ENCODE peak calls at places on chromosomes 1 and 21, in six cellular contexts. One of them, this sample, is unnamed.

GRCh38 chr1:160221089-160221488 is 15.9 kb downstream of the PEA15 start:
- DNase-seq in aorta: no peak
- DNase-seq in WERI-Rb-1: no peak
- DNase-seq in HTR-8/SVneo: no peak
- DNase-seq in activated naive CD8-positive, alpha-beta T cell treated with anti-CD3 and anti-CD28 coated beads, Interleukin-2, amount 50 U/mL, for 24 hours: no peak
- DNase-seq in ascending aorta: no peak
- DNase-seq in this sample: no peak

GRCh38 chr1:65114312-65114711 is 33.7 kb upstream of the AK4 start:
- DNase-seq in aorta: no peak
- DNase-seq in HTR-8/SVneo: no peak
- DNase-seq in WERI-Rb-1: no peak
- DNase-seq in ascending aorta: no peak
- DNase-seq in activated naive CD8-positive, alpha-beta T cell treated with anti-CD3 and anti-CD28 coated beads, Interleukin-2, amount 50 U/mL, for 24 hours: no peak
- DNase-seq in this sample: peak

GRCh38 chr1:222529181-222529580 is 18.7 kb downstream of the HHIPL2 start:
- DNase-seq in HTR-8/SVneo: no peak
- DNase-seq in activated naive CD8-positive, alpha-beta T cell treated with anti-CD3 and anti-CD28 coated beads, Interleukin-2, amount 50 U/mL, for 24 hours: no peak
- DNase-seq in WERI-Rb-1: no peak
- DNase-seq in ascending aorta: no peak
- DNase-seq in aorta: no peak
- DNase-seq in this sample: no peak

GRCh38 chr1:167121375-167122120 is 27.7 kb downstream of the STYXL2 start:
- DNase-seq in aorta: peak
- DNase-seq in activated naive CD8-positive, alpha-beta T cell treated with anti-CD3 and anti-CD28 coated beads, Interleukin-2, amount 50 U/mL, for 24 hours: no peak
- DNase-seq in WERI-Rb-1: no peak
- DNase-seq in HTR-8/SVneo: no peak
- DNase-seq in ascending aorta: no peak
- DNase-seq in this sample: peak

GRCh38 chr1:1431845-1432565 is 3.5 kb upstream of the VWA1 start:
- DNase-seq in ascending aorta: no peak
- DNase-seq in WERI-Rb-1: peak
- DNase-seq in aorta: peak
- DNase-seq in HTR-8/SVneo: no peak
- DNase-seq in activated naive CD8-positive, alpha-beta T cell treated with anti-CD3 and anti-CD28 coated beads, Interleukin-2, amount 50 U/mL, for 24 hours: no peak
- DNase-seq in this sample: no peak

GRCh38 chr1:41622402-41622801 is 137.9 kb upstream of the EDN2 start:
- DNase-seq in activated naive CD8-positive, alpha-beta T cell treated with anti-CD3 and anti-CD28 coated beads, Interleukin-2, amount 50 U/mL, for 24 hours: no peak
- DNase-seq in HTR-8/SVneo: no peak
- DNase-seq in ascending aorta: no peak
- DNase-seq in aorta: no peak
- DNase-seq in WERI-Rb-1: no peak
- DNase-seq in this sample: no peak

GRCh38 chr1:204494281-204495077 is at the start of gene PIK3C2B:
- DNase-seq in aorta: peak
- DNase-seq in ascending aorta: no peak
- DNase-seq in activated naive CD8-positive, alpha-beta T cell treated with anti-CD3 and anti-CD28 coated beads, Interleukin-2, amount 50 U/mL, for 24 hours: peak
- DNase-seq in WERI-Rb-1: peak
- DNase-seq in HTR-8/SVneo: peak
- DNase-seq in this sample: peak

GRCh38 chr1:77797991-77798390 is 18.5 kb downstream of the MIGA1 start:
- DNase-seq in activated naive CD8-positive, alpha-beta T cell treated with anti-CD3 and anti-CD28 coated beads, Interleukin-2, amount 50 U/mL, for 24 hours: no peak
- DNase-seq in aorta: no peak
- DNase-seq in WERI-Rb-1: no peak
- DNase-seq in ascending aorta: no peak
- DNase-seq in HTR-8/SVneo: no peak
- DNase-seq in this sample: no peak

GRCh38 chr21:44418876-44419230 is 36.5 kb upstream of the LRRC3 start:
- DNase-seq in ascending aorta: no peak
- DNase-seq in aorta: no peak
- DNase-seq in HTR-8/SVneo: no peak
- DNase-seq in WERI-Rb-1: no peak
- DNase-seq in activated naive CD8-positive, alpha-beta T cell treated with anti-CD3 and anti-CD28 coated beads, Interleukin-2, amount 50 U/mL, for 24 hours: no peak
- DNase-seq in this sample: no peak

GRCh38 chr1:50774759-50775351 is 185.2 kb downstream of the FAF1 start:
- DNase-seq in aorta: no peak
- DNase-seq in activated naive CD8-positive, alpha-beta T cell treated with anti-CD3 and anti-CD28 coated beads, Interleukin-2, amount 50 U/mL, for 24 hours: no peak
- DNase-seq in ascending aorta: no peak
- DNase-seq in WERI-Rb-1: peak
- DNase-seq in HTR-8/SVneo: peak
- DNase-seq in this sample: peak

GRCh38 chr1:27488523-27489138 is 1.3 kb downstream of the WASF2 start:
- DNase-seq in aorta: no peak
- DNase-seq in ascending aorta: no peak
- DNase-seq in activated naive CD8-positive, alpha-beta T cell treated with anti-CD3 and anti-CD28 coated beads, Interleukin-2, amount 50 U/mL, for 24 hours: no peak
- DNase-seq in HTR-8/SVneo: no peak
- DNase-seq in WERI-Rb-1: no peak
- DNase-seq in this sample: no peak

GRCh38 chr1:168343566-168343965 is 62.9 kb downstream of the TBX19 start:
- DNase-seq in HTR-8/SVneo: no peak
- DNase-seq in ascending aorta: no peak
- DNase-seq in WERI-Rb-1: no peak
- DNase-seq in activated naive CD8-positive, alpha-beta T cell treated with anti-CD3 and anti-CD28 coated beads, Interleukin-2, amount 50 U/mL, for 24 hours: no peak
- DNase-seq in aorta: no peak
- DNase-seq in this sample: no peak

GRCh38 chr1:114181356-114181755 is 27.7 kb upstream of the SYT6 start:
- DNase-seq in ascending aorta: no peak
- DNase-seq in HTR-8/SVneo: no peak
- DNase-seq in WERI-Rb-1: no peak
- DNase-seq in activated naive CD8-positive, alpha-beta T cell treated with anti-CD3 and anti-CD28 coated beads, Interleukin-2, amount 50 U/mL, for 24 hours: no peak
- DNase-seq in aorta: no peak
- DNase-seq in this sample: no peak

GRCh38 chr1:40861227-40862003 is 748 bp downstream of the CITED4 start:
- DNase-seq in aorta: peak
- DNase-seq in HTR-8/SVneo: no peak
- DNase-seq in WERI-Rb-1: no peak
- DNase-seq in activated naive CD8-positive, alpha-beta T cell treated with anti-CD3 and anti-CD28 coated beads, Interleukin-2, amount 50 U/mL, for 24 hours: peak
- DNase-seq in ascending aorta: no peak
- DNase-seq in this sample: no peak

GRCh38 chr1:19504796-19505693 is 19.7 kb upstream of the CAPZB start:
- DNase-seq in ascending aorta: no peak
- DNase-seq in WERI-Rb-1: no peak
- DNase-seq in activated naive CD8-positive, alpha-beta T cell treated with anti-CD3 and anti-CD28 coated beads, Interleukin-2, amount 50 U/mL, for 24 hours: no peak
- DNase-seq in HTR-8/SVneo: no peak
- DNase-seq in aorta: no peak
- DNase-seq in this sample: no peak

GRCh38 chr1:166905136-166905535 is 29.1 kb upstream of the TADA1 start:
- DNase-seq in WERI-Rb-1: no peak
- DNase-seq in activated naive CD8-positive, alpha-beta T cell treated with anti-CD3 and anti-CD28 coated beads, Interleukin-2, amount 50 U/mL, for 24 hours: no peak
- DNase-seq in ascending aorta: no peak
- DNase-seq in HTR-8/SVneo: no peak
- DNase-seq in aorta: no peak
- DNase-seq in this sample: no peak

GRCh38 chr1:10295471-10296085 is 85.2 kb downstream of the KIF1B start:
- DNase-seq in HTR-8/SVneo: no peak
- DNase-seq in activated naive CD8-positive, alpha-beta T cell treated with anti-CD3 and anti-CD28 coated beads, Interleukin-2, amount 50 U/mL, for 24 hours: no peak
- DNase-seq in WERI-Rb-1: no peak
- DNase-seq in ascending aorta: no peak
- DNase-seq in aorta: no peak
- DNase-seq in this sample: peak

GRCh38 chr1:49013046-49013445 is 236.4 kb upstream of the BEND5 start:
- DNase-seq in HTR-8/SVneo: no peak
- DNase-seq in WERI-Rb-1: no peak
- DNase-seq in activated naive CD8-positive, alpha-beta T cell treated with anti-CD3 and anti-CD28 coated beads, Interleukin-2, amount 50 U/mL, for 24 hours: no peak
- DNase-seq in aorta: no peak
- DNase-seq in ascending aorta: no peak
- DNase-seq in this sample: no peak

GRCh38 chr1:9289724-9290493 is 2.8 kb upstream of the SPSB1 start:
- DNase-seq in HTR-8/SVneo: peak
- DNase-seq in WERI-Rb-1: peak
- DNase-seq in aorta: peak
- DNase-seq in ascending aorta: no peak
- DNase-seq in activated naive CD8-positive, alpha-beta T cell treated with anti-CD3 and anti-CD28 coated beads, Interleukin-2, amount 50 U/mL, for 24 hours: no peak
- DNase-seq in this sample: no peak

GRCh38 chr1:19315378-19316206 is 3.5 kb downstream of the SLC66A1 start:
- DNase-seq in ascending aorta: no peak
- DNase-seq in activated naive CD8-positive, alpha-beta T cell treated with anti-CD3 and anti-CD28 coated beads, Interleukin-2, amount 50 U/mL, for 24 hours: no peak
- DNase-seq in WERI-Rb-1: peak
- DNase-seq in aorta: no peak
- DNase-seq in HTR-8/SVneo: no peak
- DNase-seq in this sample: no peak

GRCh38 chr1:14826172-14826636 is 227.7 kb downstream of the KAZN start:
- DNase-seq in HTR-8/SVneo: no peak
- DNase-seq in aorta: no peak
- DNase-seq in WERI-Rb-1: no peak
- DNase-seq in ascending aorta: no peak
- DNase-seq in activated naive CD8-positive, alpha-beta T cell treated with anti-CD3 and anti-CD28 coated beads, Interleukin-2, amount 50 U/mL, for 24 hours: no peak
- DNase-seq in this sample: peak

GRCh38 chr1:38126970-38127369 is 80.4 kb upstream of the POU3F1 start:
- DNase-seq in WERI-Rb-1: no peak
- DNase-seq in aorta: no peak
- DNase-seq in activated naive CD8-positive, alpha-beta T cell treated with anti-CD3 and anti-CD28 coated beads, Interleukin-2, amount 50 U/mL, for 24 hours: no peak
- DNase-seq in ascending aorta: no peak
- DNase-seq in HTR-8/SVneo: no peak
- DNase-seq in this sample: no peak

GRCh38 chr1:91777630-91778300 is 108.2 kb downstream of the TGFBR3 start:
- DNase-seq in aorta: no peak
- DNase-seq in activated naive CD8-positive, alpha-beta T cell treated with anti-CD3 and anti-CD28 coated beads, Interleukin-2, amount 50 U/mL, for 24 hours: no peak
- DNase-seq in HTR-8/SVneo: no peak
- DNase-seq in WERI-Rb-1: peak
- DNase-seq in ascending aorta: no peak
- DNase-seq in this sample: no peak

GRCh38 chr1:54016343-54017282 is 1.4 kb downstream of the LDLRAD1 start:
- DNase-seq in HTR-8/SVneo: no peak
- DNase-seq in aorta: no peak
- DNase-seq in WERI-Rb-1: no peak
- DNase-seq in ascending aorta: no peak
- DNase-seq in activated naive CD8-positive, alpha-beta T cell treated with anti-CD3 and anti-CD28 coated beads, Interleukin-2, amount 50 U/mL, for 24 hours: no peak
- DNase-seq in this sample: no peak

GRCh38 chr1:156070523-156070922 is 9.6 kb downstream of the RAB25 start:
- DNase-seq in ascending aorta: no peak
- DNase-seq in WERI-Rb-1: no peak
- DNase-seq in HTR-8/SVneo: no peak
- DNase-seq in activated naive CD8-positive, alpha-beta T cell treated with anti-CD3 and anti-CD28 coated beads, Interleukin-2, amount 50 U/mL, for 24 hours: no peak
- DNase-seq in aorta: no peak
- DNase-seq in this sample: no peak

GRCh38 chr1:219160942-219161341 is 12.7 kb upstream of the LYPLAL1 start:
- DNase-seq in WERI-Rb-1: no peak
- DNase-seq in HTR-8/SVneo: no peak
- DNase-seq in aorta: no peak
- DNase-seq in ascending aorta: no peak
- DNase-seq in activated naive CD8-positive, alpha-beta T cell treated with anti-CD3 and anti-CD28 coated beads, Interleukin-2, amount 50 U/mL, for 24 hours: no peak
- DNase-seq in this sample: no peak

GRCh38 chr21:39037807-39038405 is 145.3 kb downstream of the PSMG1 start:
- DNase-seq in WERI-Rb-1: peak
- DNase-seq in activated naive CD8-positive, alpha-beta T cell treated with anti-CD3 and anti-CD28 coated beads, Interleukin-2, amount 50 U/mL, for 24 hours: no peak
- DNase-seq in aorta: no peak
- DNase-seq in ascending aorta: no peak
- DNase-seq in HTR-8/SVneo: no peak
- DNase-seq in this sample: no peak

GRCh38 chr1:79811173-79811572 is 804.6 kb upstream of the ADGRL4 start:
- DNase-seq in activated naive CD8-positive, alpha-beta T cell treated with anti-CD3 and anti-CD28 coated beads, Interleukin-2, amount 50 U/mL, for 24 hours: no peak
- DNase-seq in HTR-8/SVneo: peak
- DNase-seq in WERI-Rb-1: no peak
- DNase-seq in aorta: no peak
- DNase-seq in ascending aorta: no peak
- DNase-seq in this sample: peak

GRCh38 chr1:181061891-181062777 is 26.4 kb upstream of the IER5 start:
- DNase-seq in WERI-Rb-1: no peak
- DNase-seq in activated naive CD8-positive, alpha-beta T cell treated with anti-CD3 and anti-CD28 coated beads, Interleukin-2, amount 50 U/mL, for 24 hours: peak
- DNase-seq in HTR-8/SVneo: no peak
- DNase-seq in aorta: peak
- DNase-seq in ascending aorta: no peak
- DNase-seq in this sample: no peak

GRCh38 chr1:204292733-204293132 is 67.0 kb downstream of the PLEKHA6 start:
- DNase-seq in ascending aorta: no peak
- DNase-seq in aorta: no peak
- DNase-seq in HTR-8/SVneo: no peak
- DNase-seq in WERI-Rb-1: no peak
- DNase-seq in activated naive CD8-positive, alpha-beta T cell treated with anti-CD3 and anti-CD28 coated beads, Interleukin-2, amount 50 U/mL, for 24 hours: no peak
- DNase-seq in this sample: no peak

GRCh38 chr1:93616996-93617669 is 64.5 kb downstream of the BCAR3 start:
- DNase-seq in WERI-Rb-1: no peak
- DNase-seq in activated naive CD8-positive, alpha-beta T cell treated with anti-CD3 and anti-CD28 coated beads, Interleukin-2, amount 50 U/mL, for 24 hours: no peak
- DNase-seq in HTR-8/SVneo: no peak
- DNase-seq in aorta: peak
- DNase-seq in ascending aorta: peak
- DNase-seq in this sample: no peak

GRCh38 chr21:24023402-24023801 is 1583.9 kb downstream of the MRPL39 start:
- DNase-seq in ascending aorta: no peak
- DNase-seq in activated naive CD8-positive, alpha-beta T cell treated with anti-CD3 and anti-CD28 coated beads, Interleukin-2, amount 50 U/mL, for 24 hours: no peak
- DNase-seq in WERI-Rb-1: no peak
- DNase-seq in aorta: no peak
- DNase-seq in HTR-8/SVneo: no peak
- DNase-seq in this sample: no peak

GRCh38 chr21:37372127-37372731 is 5.7 kb downstream of the DYRK1A start:
- DNase-seq in ascending aorta: no peak
- DNase-seq in WERI-Rb-1: no peak
- DNase-seq in HTR-8/SVneo: no peak
- DNase-seq in aorta: no peak
- DNase-seq in activated naive CD8-positive, alpha-beta T cell treated with anti-CD3 and anti-CD28 coated beads, Interleukin-2, amount 50 U/mL, for 24 hours: no peak
- DNase-seq in this sample: no peak

GRCh38 chr1:215082532-215083407 is at the start of gene KCNK2:
- DNase-seq in ascending aorta: no peak
- DNase-seq in WERI-Rb-1: peak
- DNase-seq in aorta: peak
- DNase-seq in activated naive CD8-positive, alpha-beta T cell treated with anti-CD3 and anti-CD28 coated beads, Interleukin-2, amount 50 U/mL, for 24 hours: no peak
- DNase-seq in HTR-8/SVneo: peak
- DNase-seq in this sample: no peak

GRCh38 chr1:183808296-183809027 is 3.5 kb downstream of the RGL1 start:
- DNase-seq in HTR-8/SVneo: no peak
- DNase-seq in activated naive CD8-positive, alpha-beta T cell treated with anti-CD3 and anti-CD28 coated beads, Interleukin-2, amount 50 U/mL, for 24 hours: no peak
- DNase-seq in aorta: no peak
- DNase-seq in ascending aorta: no peak
- DNase-seq in WERI-Rb-1: no peak
- DNase-seq in this sample: no peak